ENCODE peak calls at places on chromosome 14, in seven cellular contexts. J is heart left ventricle, X is PC-3, N is SJSA1, O is aorta, F is transverse colon, S is left ventricle myocardium inferior. U is an unnamed sample. For H3K36me3, the result is how much of the 10 kb centered on the place peaks cover.

GRCh38 chr14:29603721-29604120 is 323.9 kb downstream of the PRKD1 start:
- DNase-seq in S (no peak), F (no peak), O (no peak), J (no peak), X (no peak), N (no peak), U (no peak)

GRCh38 chr14:45526715-45527549 is 273.9 kb upstream of the MIS18BP1 start:
- DNase-seq in O (no peak), X (peak), N (peak), S (no peak), F (no peak), J (no peak), U (peak)

GRCh38 chr14:103071544-103072251 is 12.3 kb upstream of the LBHD2 start:
- DNase-seq in O (peak), S (no peak), N (no peak), X (peak), J (no peak), F (peak), U (no peak)

GRCh38 chr14:55389330-55389729 is 22.3 kb downstream of the ATG14 start:
- DNase-seq in J (no peak), F (no peak), X (peak), S (no peak), O (no peak), N (peak), U (no peak)

GRCh38 chr14:24241829-24242443 is 487 bp downstream of the TINF2 start:
- DNase-seq in X (peak), O (peak), N (peak), J (peak), S (peak), F (peak), U (peak)

GRCh38 chr14:102586420-102587119 is 5.9 kb upstream of the RCOR1 start:
- DNase-seq in J (no peak), X (no peak), F (no peak), S (no peak), N (no peak), O (no peak), U (no peak)

GRCh38 chr14:65776193-65776592 is 363.7 kb downstream of the FUT8 start:
- DNase-seq in J (no peak), X (no peak), O (no peak), S (no peak), N (no peak), F (no peak), U (no peak)

GRCh38 chr14:100750762-100751699 is 24.3 kb downstream of the DLK1 start:
- DNase-seq in F (no peak), O (no peak), J (no peak), N (no peak), S (no peak), X (no peak), U (no peak)

GRCh38 chr14:75277796-75278421 is 719 bp upstream of the FOS start:
- DNase-seq in O (peak), S (no peak), J (no peak), N (peak), X (no peak), F (no peak), U (no peak)

GRCh38 chr14:64701660-64702059 is 2.6 kb upstream of the PLEKHG3 start:
- DNase-seq in F (no peak), X (peak), O (no peak), N (no peak), J (no peak), S (no peak), U (peak)

GRCh38 chr14:52360831-52361230 is 46.7 kb downstream of the PTGER2 start:
- DNase-seq in S (no peak), F (peak), O (no peak), N (no peak), J (no peak), X (no peak), U (peak)

GRCh38 chr14:103099733-103100280 is 5.3 kb downstream of the EXOC3L4 start:
- DNase-seq in X (no peak), S (no peak), J (no peak), N (no peak), F (no peak), O (no peak), U (no peak)

GRCh38 chr14:64187331-64187730 is 106.8 kb downstream of the ESR2 start:
- DNase-seq in X (no peak), N (no peak), S (no peak), O (no peak), J (no peak), F (no peak), U (no peak)

GRCh38 chr14:67432088-67432564 is 20.2 kb upstream of the PLEK2 start:
- DNase-seq in F (no peak), O (no peak), J (no peak), X (no peak), N (no peak), S (no peak), U (no peak)

GRCh38 chr14:53356361-53357150 is 203.4 kb upstream of the DDHD1 start:
- DNase-seq in N (no peak), F (no peak), J (no peak), X (no peak), O (no peak), S (no peak), U (no peak)

GRCh38 chr14:96104469-96105057 is 65.4 kb downstream of the C14orf132 start:
- DNase-seq in F (peak), S (peak), N (peak), O (peak), X (peak), J (peak), U (peak)

GRCh38 chr14:96146131-96146771 is 58.4 kb upstream of the BDKRB2 start:
- DNase-seq in F (no peak), J (no peak), O (peak), X (peak), S (no peak), N (peak), U (no peak)

GRCh38 chr14:53814371-53814770 is 142.3 kb downstream of the BMP4 start:
- DNase-seq in N (no peak), F (no peak), S (no peak), X (no peak), O (no peak), J (no peak), U (no peak)

GRCh38 chr14:102220031-102220430 is 80.3 kb downstream of the WDR20 start:
- DNase-seq in X (no peak), J (no peak), S (no peak), O (no peak), N (no peak), F (no peak), U (no peak)

GRCh38 chr14:80356413-80356812 is 145.1 kb upstream of the DIO2 start:
- DNase-seq in F (no peak), X (peak), S (no peak), J (no peak), O (no peak), N (peak), U (peak)

GRCh38 chr14:96091149-96091693 is 52.1 kb downstream of the C14orf132 start:
- DNase-seq in O (no peak), X (no peak), J (no peak), S (no peak), N (no peak), F (no peak), U (no peak)

GRCh38 chr14:77613207-77613606 is 3.2 kb downstream of the SPTLC2 start:
- DNase-seq in F (no peak), O (no peak), S (no peak), J (no peak), X (peak), N (no peak), U (no peak)

GRCh38 chr14:74984241-74985027 is 18.3 kb upstream of the EIF2B2 start:
- DNase-seq in F (no peak), S (no peak), O (no peak), N (no peak), X (no peak), J (peak), U (no peak)

GRCh38 chr14:72978856-72979255 is 48.0 kb downstream of the ZFYVE1 start:
- DNase-seq in S (no peak), F (no peak), X (no peak), N (no peak), O (no peak), J (no peak), U (no peak)

GRCh38 chr14:71235865-71236264 is 328.6 kb downstream of the PCNX1 start:
- DNase-seq in S (peak), N (no peak), X (no peak), F (no peak), J (peak), O (peak), U (no peak)

GRCh38 chr14:44897041-44897843 is 64.5 kb downstream of the KLHL28 start:
- DNase-seq in X (peak), S (peak), J (peak), F (peak), O (peak), N (peak), U (peak)

GRCh38 chr14:68679746-68680467 is 113.0 kb downstream of the ZFP36L1 start:
- DNase-seq in F (no peak), O (no peak), N (no peak), X (no peak), S (no peak), J (no peak), U (no peak)

GRCh38 chr14:75315143-75315542 is 36.5 kb downstream of the FOS start:
- DNase-seq in X (peak), S (no peak), J (no peak), N (no peak), O (no peak), F (peak), U (no peak)

DNA sequence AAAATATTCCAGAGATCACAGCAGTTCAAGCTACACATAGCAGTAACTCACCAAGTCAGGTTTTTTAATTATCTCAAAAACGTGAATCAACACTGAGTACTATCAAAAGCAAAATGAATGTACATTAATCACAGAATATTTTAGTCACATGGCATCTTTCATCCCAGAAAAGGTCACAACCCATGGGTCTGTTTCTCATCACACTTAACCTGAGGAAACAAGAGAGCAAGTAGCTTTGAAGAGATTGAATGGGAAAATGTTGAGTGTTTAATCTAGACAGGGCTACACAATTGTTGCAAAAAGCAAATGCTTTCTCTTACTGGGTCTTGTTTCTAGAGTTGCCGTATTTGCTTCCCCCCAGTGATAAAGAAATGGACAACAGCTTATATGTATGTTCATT is 1513.8 kb upstream of the SEL1L start:
- DNase-seq in F (no peak), N (no peak), O (no peak), S (no peak), J (no peak), X (no peak), U (no peak)
- H3K4me3 ChIP-seq in F (no peak), N (no peak), O (no peak), S (no peak), J (no peak), X (no peak), U (no peak)

GRCh38 chr14:21498540-21499526 is 12.3 kb downstream of the METTL3 start:
- DNase-seq in F (no peak), J (no peak), N (no peak), X (peak), S (no peak), O (no peak), U (peak)
- H3K36me3 ChIP-seq in F (under half), J (under half), N (half or more), X (half or more), S (half or more), O (under half), U (under half)

DNA sequence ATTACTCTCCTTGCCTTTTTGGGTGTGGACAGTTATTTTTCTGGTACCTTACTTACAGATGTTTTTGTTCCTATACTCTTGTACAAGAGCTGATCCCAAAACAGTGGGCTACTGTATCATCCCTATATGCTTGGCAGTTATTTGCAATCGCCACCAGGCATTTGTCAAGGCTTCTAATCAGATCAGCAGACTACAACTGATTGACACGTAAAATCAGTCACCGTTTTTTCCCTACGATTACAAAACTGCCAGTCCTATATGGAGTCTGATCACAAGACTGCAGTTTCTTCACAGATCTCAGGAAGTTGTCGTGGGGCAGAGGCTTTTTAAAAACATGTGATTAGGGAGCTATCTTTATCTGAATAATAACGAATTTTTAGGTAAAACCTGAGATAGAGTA is 1.3 kb downstream of the LYSET start:
- DNase-seq in F (no peak), N (no peak), S (no peak), J (no peak), O (no peak), X (no peak), U (no peak)
- H3K4me3 ChIP-seq in F (no peak), N (no peak), S (peak), J (no peak), O (no peak), X (peak), U (no peak)

GRCh38 chr14:39036760-39037159 is 66.3 kb downstream of the SEC23A start:
- DNase-seq in X (no peak), O (no peak), N (no peak), F (no peak), J (no peak), S (no peak), U (no peak)

GRCh38 chr14:39034481-39035296 is 68.3 kb downstream of the SEC23A start:
- DNase-seq in S (no peak), X (peak), O (no peak), J (no peak), F (no peak), N (no peak), U (peak)

GRCh38 chr14:39033371-39033770 is 69.7 kb downstream of the SEC23A start:
- DNase-seq in X (no peak), O (no peak), F (no peak), S (no peak), N (peak), J (no peak), U (no peak)

GRCh38 chr14:39038542-39038941 is 64.5 kb downstream of the SEC23A start:
- DNase-seq in O (no peak), F (no peak), S (no peak), N (no peak), X (no peak), J (no peak), U (no peak)

GRCh38 chr14:39035336-39035735 is 67.7 kb downstream of the SEC23A start:
- DNase-seq in O (no peak), S (no peak), X (no peak), N (no peak), F (no peak), J (no peak), U (no peak)
- H3K36me3 ChIP-seq in O (under half), S (half or more), X (under half), N (half or more), F (under half), J (under half), U (under half)

DNA sequence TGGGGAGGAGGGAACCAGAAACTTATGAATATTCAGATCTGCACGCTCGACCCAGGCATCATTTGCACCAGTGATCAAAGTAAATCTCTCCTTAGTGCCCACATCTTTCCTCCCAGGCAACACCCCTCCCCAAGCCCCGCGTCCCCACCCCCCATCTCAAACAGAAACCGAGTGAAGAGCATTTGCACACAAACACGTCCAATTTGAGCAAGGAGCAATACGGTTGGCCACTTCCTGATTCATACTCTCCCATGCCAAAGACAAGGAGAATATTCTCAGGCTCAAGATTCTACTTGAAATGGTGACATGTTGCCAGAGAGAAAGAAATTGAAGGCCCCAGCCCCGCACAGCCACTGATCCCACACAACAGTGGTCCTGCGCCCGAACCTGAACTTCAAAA is 7.1 kb downstream of the FOXN3 start:
- DNase-seq in F (no peak), J (no peak), S (no peak), N (no peak), X (no peak), O (no peak), U (no peak)
- H3K4me3 ChIP-seq in F (no peak), J (no peak), S (peak), N (no peak), X (no peak), O (no peak), U (no peak)

GRCh38 chr14:35028435-35028834 is 17.6 kb upstream of the FAM177A1 start:
- DNase-seq in F (no peak), N (no peak), X (no peak), O (no peak), S (no peak), J (no peak), U (no peak)

GRCh38 chr14:35034440-35034833 is 11.6 kb upstream of the FAM177A1 start:
- DNase-seq in O (no peak), J (no peak), S (no peak), X (no peak), N (no peak), F (no peak), U (no peak)

GRCh38 chr14:35032562-35032961 is 13.5 kb upstream of the FAM177A1 start:
- DNase-seq in N (no peak), F (no peak), X (no peak), O (no peak), J (no peak), S (no peak), U (no peak)
- H3K36me3 ChIP-seq in N (under half), F (under half), X (under half), O (under half), J (under half), S (half or more), U (under half)

U was measured in hepatocyte.